ENCODE peak calls at places on chromosomes 6 and 20, in eight cellular contexts. Z is astrocyte, V is IMR-90, L is A549, N is PC-9, Q is fibroblast of lung, I is GM12878, S is SK-N-SH. A is an unnamed sample.

GRCh38 chr6:158041370-158041769 is 59.7 kb downstream of the SYNJ2 start:
- DNase-seq in Q (no peak), Z (no peak), L (no peak), V (no peak), N (no peak), S (no peak), I (no peak), A (peak)

GRCh38 chr6:108119212-108120141 is 44.9 kb upstream of the OSTM1 start:
- DNase-seq in N (no peak), L (no peak), I (no peak), V (no peak), Z (no peak), Q (no peak), S (peak), A (no peak)

GRCh38 chr6:53043626-53044025 is 21.6 kb upstream of the FBXO9 start:
- DNase-seq in Z (peak), I (no peak), Q (peak), L (no peak), N (no peak), V (peak), S (no peak), A (peak)

GRCh38 chr6:104955927-104956662 is 812 bp upstream of the LIN28B start:
- DNase-seq in Z (no peak), V (no peak), S (peak), I (no peak), N (no peak), Q (no peak), L (peak), A (no peak)

GRCh38 chr20:16975682-16976081 is 227.5 kb downstream of the OTOR start:
- DNase-seq in Q (no peak), S (no peak), V (no peak), I (no peak), Z (no peak), N (no peak), L (no peak), A (no peak)

GRCh38 chr20:51660741-51661608 is 107.2 kb downstream of the ATP9A start:
- DNase-seq in L (no peak), Q (peak), N (peak), V (peak), Z (peak), I (no peak), S (peak), A (peak)

GRCh38 chr6:15543262-15543917 is 119.4 kb downstream of the DTNBP1 start:
- DNase-seq in Q (no peak), Z (no peak), V (no peak), S (no peak), I (no peak), N (no peak), L (no peak), A (no peak)

GRCh38 chr20:25310921-25311728 is 63.2 kb downstream of the PYGB start:
- DNase-seq in N (peak), Q (peak), I (no peak), L (no peak), Z (peak), V (peak), S (no peak), A (peak)

GRCh38 chr6:31597006-31597405 is 4.2 kb upstream of the NCR3 start:
- DNase-seq in I (no peak), Q (peak), Z (no peak), S (peak), L (peak), V (peak), N (no peak), A (peak)

GRCh38 chr20:9015984-9016324 is 52.9 kb upstream of the PLCB4 start:
- DNase-seq in V (peak), N (no peak), S (no peak), I (no peak), Q (peak), L (no peak), Z (peak), A (no peak)

GRCh38 chr6:146968041-146968760 is 236.0 kb upstream of the STXBP5 start:
- DNase-seq in N (peak), Z (peak), Q (peak), I (no peak), V (peak), S (peak), L (no peak), A (peak)

GRCh38 chr6:34709386-34709785 is 12.8 kb upstream of the ILRUN start:
- DNase-seq in N (no peak), V (peak), Z (peak), I (no peak), L (no peak), Q (peak), S (peak), A (no peak)

GRCh38 chr6:33313709-33314514 is at the start of gene TAPBP:
- DNase-seq in N (peak), Q (peak), I (no peak), S (peak), L (peak), V (peak), Z (peak), A (peak)

GRCh38 chr20:1381753-1382591 is 10.9 kb downstream of the FKBP1A start:
- DNase-seq in L (no peak), V (peak), Q (peak), N (no peak), Z (peak), I (no peak), S (no peak), A (no peak)

GRCh38 chr6:155228549-155229166 is 35.2 kb upstream of the CLDN20 start:
- DNase-seq in S (no peak), V (peak), Z (peak), L (no peak), N (no peak), I (no peak), Q (peak), A (peak)

GRCh38 chr6:29490055-29490454 is 2.3 kb upstream of the MAS1L start:
- DNase-seq in Z (no peak), Q (no peak), V (no peak), I (no peak), L (no peak), S (no peak), N (no peak), A (no peak)

DNA sequence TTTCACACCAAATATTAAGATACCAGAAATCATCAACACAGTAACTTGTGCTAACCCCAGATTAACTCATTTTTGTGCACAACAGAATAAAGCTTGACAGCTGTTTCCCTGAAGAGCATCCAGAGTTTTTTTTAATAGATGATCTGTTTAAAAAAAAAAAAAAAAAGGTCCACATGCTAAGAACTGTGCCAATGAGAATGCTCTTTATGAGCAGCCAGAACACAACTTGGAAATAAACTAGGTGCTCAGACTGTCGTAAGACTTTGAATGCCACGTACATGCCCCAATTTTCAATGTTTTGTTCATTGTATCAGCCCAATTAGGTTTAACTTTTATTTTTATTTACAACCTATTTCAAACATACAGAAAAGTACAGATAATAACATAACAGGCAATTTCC is 47.3 kb downstream of the STAU1 start:
- DNase-seq in I (no peak), L (no peak), S (no peak), Q (peak), Z (no peak), N (no peak), V (no peak), A (no peak)
- H3K4me2 ChIP-seq in I (peak), L (no peak), S (no peak), Q (no peak), Z (no peak), N (no peak), V (no peak), A (no peak)

GRCh38 chr6:71349395-71349794 is 60.8 kb downstream of the OGFRL1 start:
- DNase-seq in I (no peak), V (peak), N (peak), Q (peak), S (peak), Z (no peak), L (no peak), A (no peak)
- TF ChIP-seq CTCF in I (peak), V (peak), N (peak), Q (peak), S (peak), Z (peak), L (peak), A (peak)

GRCh38 chr6:7169296-7169721 is 61.5 kb downstream of the RREB1 start:
- DNase-seq in I (no peak), N (no peak), S (no peak), V (no peak), Z (no peak), L (no peak), Q (peak), A (no peak)
- H3K4me2 ChIP-seq in I (no peak), N (no peak), S (no peak), V (no peak), Z (no peak), L (no peak), Q (peak), A (peak)

GRCh38 chr6:167115054-167115453 is 7.8 kb upstream of the CCR6 start:
- DNase-seq in Z (no peak), L (no peak), N (no peak), S (peak), V (no peak), I (no peak), Q (no peak), A (no peak)
- TF ChIP-seq CTCF in Z (no peak), L (no peak), N (no peak), S (no peak), V (no peak), I (peak), Q (no peak), A (no peak)

GRCh38 chr6:110475255-110475654 is 1.2 kb downstream of the SLC22A16 start:
- DNase-seq in Z (no peak), L (no peak), Q (peak), V (no peak), S (no peak), N (no peak), I (no peak), A (no peak)
- H3K4me2 ChIP-seq in Z (no peak), L (no peak), Q (no peak), V (no peak), S (no peak), N (no peak), I (no peak), A (no peak)

GRCh38 chr6:159095561-159096095 is 50.8 kb upstream of the TAGAP start:
- DNase-seq in N (no peak), Z (no peak), V (no peak), Q (no peak), L (no peak), I (no peak), S (no peak), A (no peak)
- TF ChIP-seq CTCF in N (no peak), Z (no peak), V (no peak), Q (no peak), L (no peak), I (no peak), S (no peak), A (no peak)

DNA sequence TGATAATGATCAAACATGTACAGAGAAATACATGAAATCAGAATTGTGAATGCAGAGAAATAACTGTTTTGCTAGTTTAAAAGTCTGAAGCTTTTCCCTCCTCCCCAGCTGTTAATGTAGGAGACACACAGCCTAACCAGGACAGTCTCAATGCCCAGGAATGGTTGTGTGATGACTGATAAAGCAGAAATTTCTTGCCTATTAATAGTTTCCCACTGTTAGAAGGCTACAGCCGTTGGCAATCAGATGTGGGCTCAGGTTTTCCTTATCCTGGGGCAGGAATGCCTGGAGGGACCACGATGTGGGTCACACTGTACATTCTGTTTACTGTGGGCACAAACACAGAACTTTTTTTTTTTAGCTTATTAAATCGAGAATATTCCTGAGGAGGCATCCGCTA is 1.9 kb downstream of the PPP1R3D start:
- DNase-seq in V (peak), S (no peak), N (peak), Q (peak), Z (peak), L (no peak), I (no peak), A (peak)
- H3K4me2 ChIP-seq in V (peak), S (peak), N (peak), Q (no peak), Z (peak), L (peak), I (peak), A (peak)